ENCODE peak calls at places on chromosomes 11 and 22, in seven cellular contexts. One of them, this sample, is unnamed. For H3K4me1, the result is how much of the 10 kb centered on the place peaks cover.

GRCh38 chr22:25563757-25564319 is 637 bp upstream of the GRK3 start:
- DNase-seq in cardiac muscle cell: no peak
- DNase-seq in stomach: no peak
- DNase-seq in OCI-LY7: peak
- DNase-seq in lower lobe of right lung: peak
- DNase-seq in neural progenitor cell: peak
- DNase-seq in PC-9: no peak
- DNase-seq in this sample: no peak

GRCh38 chr11:67373916-67374570 is 645 bp upstream of the CLCF1 start:
- DNase-seq in cardiac muscle cell: peak
- DNase-seq in stomach: peak
- DNase-seq in OCI-LY7: peak
- DNase-seq in lower lobe of right lung: peak
- DNase-seq in neural progenitor cell: peak
- DNase-seq in PC-9: peak
- DNase-seq in this sample: peak

GRCh38 chr22:40237241-40237640 is 59.5 kb downstream of the TNRC6B start:
- DNase-seq in cardiac muscle cell: no peak
- DNase-seq in stomach: no peak
- DNase-seq in OCI-LY7: peak
- DNase-seq in lower lobe of right lung: no peak
- DNase-seq in neural progenitor cell: no peak
- DNase-seq in PC-9: no peak
- DNase-seq in this sample: no peak

GRCh38 chr22:23305922-23306374 is 125.6 kb downstream of the BCR start:
- DNase-seq in cardiac muscle cell: no peak
- DNase-seq in stomach: peak
- DNase-seq in OCI-LY7: no peak
- DNase-seq in lower lobe of right lung: peak
- DNase-seq in neural progenitor cell: no peak
- DNase-seq in PC-9: no peak
- DNase-seq in this sample: peak

GRCh38 chr22:20587206-20587958 is 80.0 kb downstream of the MED15 start:
- DNase-seq in cardiac muscle cell: no peak
- DNase-seq in stomach: no peak
- DNase-seq in OCI-LY7: no peak
- DNase-seq in lower lobe of right lung: no peak
- DNase-seq in neural progenitor cell: no peak
- DNase-seq in PC-9: no peak
- DNase-seq in this sample: no peak

GRCh38 chr11:88103337-88104206 is 71.7 kb downstream of the RAB38 start:
- DNase-seq in cardiac muscle cell: peak
- DNase-seq in stomach: no peak
- DNase-seq in OCI-LY7: peak
- DNase-seq in lower lobe of right lung: peak
- DNase-seq in neural progenitor cell: peak
- DNase-seq in PC-9: peak
- DNase-seq in this sample: peak

GRCh38 chr11:93541884-93542752 is 1.1 kb downstream of the SMCO4 start:
- DNase-seq in cardiac muscle cell: peak
- DNase-seq in stomach: peak
- DNase-seq in OCI-LY7: peak
- DNase-seq in lower lobe of right lung: peak
- DNase-seq in neural progenitor cell: peak
- DNase-seq in PC-9: peak
- DNase-seq in this sample: peak

GRCh38 chr22:32562396-32562795 is 87.8 kb downstream of the FBXO7 start:
- DNase-seq in cardiac muscle cell: no peak
- DNase-seq in stomach: no peak
- DNase-seq in OCI-LY7: no peak
- DNase-seq in lower lobe of right lung: no peak
- DNase-seq in neural progenitor cell: no peak
- DNase-seq in PC-9: no peak
- DNase-seq in this sample: no peak

GRCh38 chr11:128279861-128280260 is 307.5 kb downstream of the ETS1 start:
- DNase-seq in cardiac muscle cell: no peak
- DNase-seq in stomach: no peak
- DNase-seq in OCI-LY7: no peak
- DNase-seq in lower lobe of right lung: no peak
- DNase-seq in neural progenitor cell: no peak
- DNase-seq in PC-9: no peak
- DNase-seq in this sample: peak

GRCh38 chr11:44899959-44900358 is 50.7 kb downstream of the TP53I11 start:
- DNase-seq in cardiac muscle cell: peak
- DNase-seq in stomach: no peak
- DNase-seq in OCI-LY7: peak
- DNase-seq in lower lobe of right lung: no peak
- DNase-seq in neural progenitor cell: peak
- DNase-seq in PC-9: no peak
- DNase-seq in this sample: peak

GRCh38 chr11:112012877-112013276 is 12.3 kb upstream of the DLAT start:
- DNase-seq in cardiac muscle cell: no peak
- DNase-seq in stomach: no peak
- DNase-seq in OCI-LY7: no peak
- DNase-seq in lower lobe of right lung: no peak
- DNase-seq in neural progenitor cell: no peak
- DNase-seq in PC-9: no peak
- DNase-seq in this sample: peak

GRCh38 chr11:60847281-60847680 is 5.4 kb downstream of the CCDC86 start:
- DNase-seq in cardiac muscle cell: no peak
- DNase-seq in stomach: no peak
- DNase-seq in OCI-LY7: no peak
- DNase-seq in lower lobe of right lung: no peak
- DNase-seq in neural progenitor cell: no peak
- DNase-seq in PC-9: no peak
- DNase-seq in this sample: no peak

GRCh38 chr11:120912504-120912903 is 111.4 kb upstream of the TBCEL start:
- DNase-seq in cardiac muscle cell: peak
- DNase-seq in stomach: no peak
- DNase-seq in OCI-LY7: peak
- DNase-seq in lower lobe of right lung: no peak
- DNase-seq in neural progenitor cell: peak
- DNase-seq in PC-9: no peak
- DNase-seq in this sample: peak

GRCh38 chr11:120907971-120908370 is 115.9 kb upstream of the TBCEL start:
- DNase-seq in cardiac muscle cell: no peak
- DNase-seq in stomach: no peak
- DNase-seq in OCI-LY7: no peak
- DNase-seq in lower lobe of right lung: no peak
- DNase-seq in neural progenitor cell: no peak
- DNase-seq in PC-9: no peak
- DNase-seq in this sample: no peak

GRCh38 chr11:120911943-120912342 is 112.0 kb upstream of the TBCEL start:
- DNase-seq in cardiac muscle cell: no peak
- DNase-seq in stomach: no peak
- DNase-seq in OCI-LY7: no peak
- DNase-seq in lower lobe of right lung: no peak
- DNase-seq in neural progenitor cell: no peak
- DNase-seq in PC-9: no peak
- DNase-seq in this sample: no peak

GRCh38 chr11:120908521-120909181 is 115.3 kb upstream of the TBCEL start:
- DNase-seq in cardiac muscle cell: no peak
- DNase-seq in stomach: no peak
- DNase-seq in OCI-LY7: no peak
- DNase-seq in lower lobe of right lung: no peak
- DNase-seq in neural progenitor cell: no peak
- DNase-seq in PC-9: peak
- DNase-seq in this sample: no peak

DNA sequence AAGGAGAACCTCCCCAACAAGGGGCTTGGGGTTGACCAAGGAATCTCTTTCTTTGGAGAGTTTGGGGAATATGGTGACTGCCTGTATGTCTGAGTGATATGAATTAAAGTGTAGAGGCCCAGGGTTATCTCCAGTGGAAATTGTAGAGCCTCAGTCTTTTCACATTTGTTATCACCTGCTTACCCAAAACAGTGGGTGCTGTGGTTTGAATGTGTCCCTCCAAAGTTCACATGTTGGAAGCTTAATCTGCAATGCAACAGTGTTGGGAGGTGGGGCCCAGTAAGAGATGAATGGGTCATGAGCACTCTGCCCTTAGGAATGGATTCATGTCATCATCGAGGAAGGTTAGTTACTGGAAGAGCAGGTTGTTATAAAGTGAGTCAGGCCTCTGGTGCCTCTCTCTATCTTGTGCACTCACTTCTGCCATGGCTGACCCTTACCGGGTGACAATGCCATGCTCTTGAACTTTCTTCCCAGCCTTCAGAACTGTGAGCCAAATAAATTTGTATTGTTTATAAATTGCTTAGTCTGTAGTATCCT is 114.2 kb upstream of the TBCEL start:
- DNase-seq in cardiac muscle cell: no peak
- DNase-seq in stomach: no peak
- DNase-seq in OCI-LY7: no peak
- DNase-seq in lower lobe of right lung: no peak
- DNase-seq in neural progenitor cell: no peak
- DNase-seq in PC-9: no peak
- DNase-seq in this sample: no peak
- H3K27ac ChIP-seq in cardiac muscle cell: no peak
- H3K27ac ChIP-seq in stomach: no peak
- H3K27ac ChIP-seq in OCI-LY7: no peak
- H3K27ac ChIP-seq in lower lobe of right lung: no peak
- H3K27ac ChIP-seq in neural progenitor cell: no peak
- H3K27ac ChIP-seq in PC-9: peak
- H3K27ac ChIP-seq in this sample: no peak

DNA sequence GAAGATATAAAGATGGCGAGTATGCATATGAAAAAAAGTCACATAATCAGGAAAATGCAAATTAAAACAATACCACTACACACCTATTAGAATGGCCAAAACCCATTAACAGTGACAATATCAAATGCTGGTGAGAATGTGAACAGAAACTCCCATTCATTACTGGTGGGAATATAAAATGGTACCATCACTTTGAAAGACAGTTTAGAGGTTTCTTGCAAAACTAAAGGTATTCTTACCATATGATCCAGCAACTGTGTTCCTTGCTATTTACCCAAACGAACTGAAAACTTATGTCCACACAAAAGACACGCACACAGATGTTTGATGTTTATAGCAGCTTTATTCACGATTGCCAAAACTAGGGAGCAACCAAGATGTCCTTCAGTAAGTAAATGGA is 7.4 kb downstream of the PICALM start:
- DNase-seq in cardiac muscle cell: no peak
- DNase-seq in stomach: no peak
- DNase-seq in OCI-LY7: no peak
- DNase-seq in lower lobe of right lung: no peak
- DNase-seq in neural progenitor cell: no peak
- DNase-seq in PC-9: no peak
- DNase-seq in this sample: no peak
- H3K4me1 ChIP-seq in cardiac muscle cell: under half
- H3K4me1 ChIP-seq in stomach: half or more
- H3K4me1 ChIP-seq in OCI-LY7: under half
- H3K4me1 ChIP-seq in lower lobe of right lung: half or more
- H3K4me1 ChIP-seq in neural progenitor cell: under half
- H3K4me1 ChIP-seq in PC-9: under half
- H3K4me1 ChIP-seq in this sample: under half

GRCh38 chr11:64237484-64237951 is 3.1 kb downstream of the VEGFB start:
- DNase-seq in cardiac muscle cell: no peak
- DNase-seq in stomach: peak
- DNase-seq in OCI-LY7: no peak
- DNase-seq in lower lobe of right lung: peak
- DNase-seq in neural progenitor cell: no peak
- DNase-seq in PC-9: peak
- DNase-seq in this sample: no peak
- H3K4me3 ChIP-seq in cardiac muscle cell: no peak
- H3K4me3 ChIP-seq in stomach: no peak
- H3K4me3 ChIP-seq in OCI-LY7: no peak
- H3K4me3 ChIP-seq in lower lobe of right lung: peak
- H3K4me3 ChIP-seq in neural progenitor cell: no peak
- H3K4me3 ChIP-seq in PC-9: no peak
- H3K4me3 ChIP-seq in this sample: no peak

DNA sequence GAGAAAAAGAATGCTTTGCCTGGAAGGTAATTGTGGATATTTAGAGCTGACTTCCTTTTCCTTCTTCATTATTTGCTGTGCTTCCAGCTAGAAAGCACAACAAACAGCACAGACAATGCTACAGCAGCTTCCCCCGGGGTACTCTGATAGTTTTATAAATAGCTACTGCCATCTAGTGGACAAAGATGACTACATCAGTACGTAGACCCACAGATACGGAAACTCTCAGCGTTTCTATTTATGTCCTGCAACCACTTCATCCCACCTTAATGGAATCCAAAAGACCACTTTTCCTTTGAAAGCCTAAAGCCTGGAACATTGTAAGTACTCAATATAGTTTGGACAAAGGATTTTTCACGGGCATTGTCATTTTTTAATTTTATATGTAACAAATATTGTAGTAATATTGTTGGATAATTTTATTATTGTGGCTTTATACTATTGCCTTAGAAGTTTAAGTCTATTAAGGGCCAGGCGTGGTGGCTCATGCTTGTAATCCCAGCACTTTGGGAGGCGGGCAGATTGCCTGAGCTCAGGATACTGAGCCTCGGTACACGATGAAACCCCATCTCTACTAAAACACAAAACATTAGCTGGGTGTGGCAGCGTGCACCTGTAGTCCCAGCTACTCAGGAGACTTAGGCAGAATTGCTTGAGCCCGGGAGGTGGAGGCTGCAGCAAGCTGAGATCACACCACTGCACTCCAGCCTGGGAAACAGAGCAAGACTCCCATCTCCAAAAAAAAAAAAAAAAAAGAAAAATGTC is 7.5 kb downstream of the HSPA8 start:
- DNase-seq in cardiac muscle cell: peak
- DNase-seq in stomach: no peak
- DNase-seq in OCI-LY7: peak
- DNase-seq in lower lobe of right lung: no peak
- DNase-seq in neural progenitor cell: peak
- DNase-seq in PC-9: no peak
- DNase-seq in this sample: peak
- H3K27ac ChIP-seq in cardiac muscle cell: peak
- H3K27ac ChIP-seq in stomach: no peak
- H3K27ac ChIP-seq in OCI-LY7: peak
- H3K27ac ChIP-seq in lower lobe of right lung: no peak
- H3K27ac ChIP-seq in neural progenitor cell: peak
- H3K27ac ChIP-seq in PC-9: peak
- H3K27ac ChIP-seq in this sample: no peak

DNA sequence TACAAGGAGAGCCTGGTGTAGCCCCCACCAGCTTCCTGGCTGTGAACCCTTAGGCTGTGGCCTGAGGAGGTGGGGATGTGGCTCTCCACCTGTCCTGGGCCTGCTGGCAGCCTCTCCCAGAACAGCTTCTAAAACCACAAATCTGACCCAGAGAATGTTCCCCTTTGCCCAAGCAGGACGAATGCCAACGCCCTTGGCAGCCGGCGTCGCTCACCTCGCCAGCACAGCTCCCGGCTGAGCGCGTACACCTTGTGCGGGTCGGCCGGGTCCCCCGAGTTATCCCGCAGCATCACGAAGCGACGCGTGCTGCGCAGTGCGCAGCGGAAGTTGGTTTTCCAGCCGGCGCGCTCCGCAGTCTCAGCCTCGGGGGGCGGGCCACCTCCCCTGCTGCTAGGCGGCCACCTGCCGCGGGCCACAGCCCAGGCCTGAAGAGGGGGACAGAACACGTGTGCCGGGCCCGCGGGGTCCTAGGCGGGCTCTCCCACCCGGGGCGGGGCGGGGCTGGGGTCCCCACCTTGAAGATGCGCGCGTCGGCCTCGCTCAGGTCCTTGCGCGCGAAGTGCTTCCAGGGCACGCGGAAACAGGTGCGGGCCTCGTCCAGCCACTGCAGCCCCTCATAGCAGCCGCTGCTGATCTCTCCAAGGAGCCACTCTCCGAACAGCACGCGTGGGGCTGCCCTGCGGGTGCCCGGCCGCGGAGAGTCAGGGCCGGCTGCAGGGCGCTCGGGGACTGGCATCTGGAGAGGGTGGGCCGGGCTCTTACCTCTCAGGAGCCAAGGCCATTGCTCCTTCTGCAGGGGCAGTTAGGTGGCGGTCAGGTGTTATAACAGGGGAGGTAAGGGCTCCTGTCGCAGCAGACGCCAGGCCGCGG is 932 bp downstream of the IRF7 start:
- DNase-seq in cardiac muscle cell: no peak
- DNase-seq in stomach: peak
- DNase-seq in OCI-LY7: no peak
- DNase-seq in lower lobe of right lung: no peak
- DNase-seq in neural progenitor cell: peak
- DNase-seq in PC-9: peak
- DNase-seq in this sample: no peak
- H3K4me1 ChIP-seq in cardiac muscle cell: under half
- H3K4me1 ChIP-seq in stomach: under half
- H3K4me1 ChIP-seq in OCI-LY7: under half
- H3K4me1 ChIP-seq in lower lobe of right lung: under half
- H3K4me1 ChIP-seq in neural progenitor cell: under half
- H3K4me1 ChIP-seq in PC-9: under half
- H3K4me1 ChIP-seq in this sample: under half

This sample was measured in fibroblast of lung.